ENCODE peak calls at places on chromosome 1, in four cellular contexts. Q is suprapubic skin, D is prostate gland, G is sigmoid colon. U is an unnamed sample.
A peak's percentile ranks its signal among the peaks of the same experiment; 100 is the strongest.

GRCh38 chr1:27755286-27755685 is 17.7 kb upstream of the STX12 start:
- DNase-seq in Q (no peak), D (no peak), G (no peak), U (no peak)

GRCh38 chr1:56248138-56248537 is 331.2 kb downstream of the PLPP3 start:
- DNase-seq in Q (no peak), D (no peak), G (no peak), U (no peak)

GRCh38 chr1:12501661-12502060 is 116.3 kb downstream of the DHRS3 start:
- DNase-seq in Q (no peak), D (no peak), G (peak; percentile 0), U (no peak)

GRCh38 chr1:170156594-170156993 is 10.8 kb downstream of the NTMT2 start:
- DNase-seq in Q (no peak), D (no peak), G (no peak), U (no peak)

GRCh38 chr1:26970810-26971209 is 10.5 kb upstream of the KDF1 start:
- DNase-seq in Q (no peak), D (peak; percentile 35), G (no peak), U (no peak)

GRCh38 chr1:197774691-197775281 is 494 bp downstream of the DENND1B start:
- DNase-seq in Q (peak; percentile 71), D (peak; percentile 25), G (peak; percentile 70), U (peak; percentile 94)

GRCh38 chr1:234694661-234695060 is 84.7 kb upstream of the IRF2BP2 start:
- DNase-seq in Q (no peak), D (no peak), G (no peak), U (no peak)

GRCh38 chr1:224700915-224701531 is 84.9 kb downstream of the CNIH3 start:
- DNase-seq in Q (no peak), D (no peak), G (no peak), U (no peak)

GRCh38 chr1:201344206-201345080 is 33.0 kb downstream of the TNNT2 start:
- DNase-seq in Q (peak; percentile 52), D (no peak), G (no peak), U (no peak)

GRCh38 chr1:25654109-25654660 is 37.6 kb downstream of the MAN1C1 start:
- DNase-seq in Q (peak; percentile 27), D (no peak), G (no peak), U (no peak)

GRCh38 chr1:32764826-32765545 is 52.2 kb downstream of the YARS1 start:
- DNase-seq in Q (no peak), D (no peak), G (no peak), U (no peak)

GRCh38 chr1:157124855-157125254 is 13.3 kb downstream of the ETV3 start:
- DNase-seq in Q (no peak), D (no peak), G (no peak), U (no peak)

GRCh38 chr1:47701283-47701682 is 263.4 kb downstream of the FOXD2 start:
- DNase-seq in Q (no peak), D (no peak), G (no peak), U (no peak)

GRCh38 chr1:94806451-94806861 is 13.7 kb upstream of the SLC44A3 start:
- DNase-seq in Q (no peak), D (no peak), G (no peak), U (no peak)

GRCh38 chr1:106049595-106049994 is 1006.9 kb upstream of the PRMT6 start:
- DNase-seq in Q (no peak), D (no peak), G (no peak), U (no peak)

GRCh38 chr1:115067460-115067859 is 21.8 kb downstream of the TSPAN2 start:
- DNase-seq in Q (no peak), D (peak; percentile 44), G (peak; percentile 74), U (no peak)

GRCh38 chr1:172449012-172449584 is 5.2 kb upstream of the PIGC start:
- DNase-seq in Q (no peak), D (no peak), G (no peak), U (no peak)

GRCh38 chr1:77412069-77412793 is 130.4 kb downstream of the AK5 start:
- DNase-seq in Q (no peak), D (peak; percentile 27), G (no peak), U (no peak)

GRCh38 chr1:5682626-5683235 is 309.5 kb downstream of the NPHP4 start:
- DNase-seq in Q (no peak), D (no peak), G (no peak), U (no peak)

GRCh38 chr1:219041819-219042218 is 131.9 kb upstream of the LYPLAL1 start:
- DNase-seq in Q (no peak), D (no peak), G (no peak), U (no peak)

GRCh38 chr1:8468751-8469150 is 150.8 kb downstream of the SLC45A1 start:
- DNase-seq in Q (no peak), D (no peak), G (no peak), U (no peak)

GRCh38 chr1:27544818-27545612 is 55.0 kb upstream of the WASF2 start:
- DNase-seq in Q (no peak), D (peak; percentile 68), G (peak; percentile 93), U (no peak)

GRCh38 chr1:23394664-23395063 is 25.0 kb upstream of the ZNF436 start:
- DNase-seq in Q (peak; percentile 94), D (no peak), G (peak; percentile 97), U (no peak)

GRCh38 chr1:195768377-195768776 is 839.9 kb downstream of the KCNT2 start:
- DNase-seq in Q (no peak), D (no peak), G (no peak), U (no peak)

GRCh38 chr1:113978863-113979702 is at the start of gene OLFML3:
- DNase-seq in Q (peak; percentile 87), D (peak; percentile 81), G (peak; percentile 96), U (peak; percentile 86)

DNA sequence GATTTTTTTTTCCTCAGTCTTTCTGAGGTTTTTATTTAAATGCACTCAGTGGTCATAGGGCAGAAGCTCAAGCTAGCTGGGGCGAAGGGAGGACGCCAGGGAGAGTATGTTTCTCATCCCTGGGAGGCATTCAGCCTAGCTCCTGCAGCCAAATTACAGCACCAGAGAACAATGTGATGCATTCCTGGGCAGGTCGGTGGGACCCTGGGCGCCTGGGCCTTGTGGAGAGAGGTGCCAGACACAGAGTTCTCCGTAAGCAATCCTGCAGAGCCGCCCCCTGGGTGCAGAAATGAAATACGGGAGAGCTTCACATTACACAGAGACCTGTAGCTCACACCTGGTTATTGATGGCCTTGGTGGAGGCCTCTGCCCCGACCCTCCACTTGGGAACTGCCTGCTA is 15.5 kb downstream of the WNT2B start:
- DNase-seq in Q (no peak), D (no peak), G (no peak), U (peak; percentile 30)
- TF ChIP-seq CTCF in Q (no peak), D (no peak), G (no peak), U (no peak)

DNA sequence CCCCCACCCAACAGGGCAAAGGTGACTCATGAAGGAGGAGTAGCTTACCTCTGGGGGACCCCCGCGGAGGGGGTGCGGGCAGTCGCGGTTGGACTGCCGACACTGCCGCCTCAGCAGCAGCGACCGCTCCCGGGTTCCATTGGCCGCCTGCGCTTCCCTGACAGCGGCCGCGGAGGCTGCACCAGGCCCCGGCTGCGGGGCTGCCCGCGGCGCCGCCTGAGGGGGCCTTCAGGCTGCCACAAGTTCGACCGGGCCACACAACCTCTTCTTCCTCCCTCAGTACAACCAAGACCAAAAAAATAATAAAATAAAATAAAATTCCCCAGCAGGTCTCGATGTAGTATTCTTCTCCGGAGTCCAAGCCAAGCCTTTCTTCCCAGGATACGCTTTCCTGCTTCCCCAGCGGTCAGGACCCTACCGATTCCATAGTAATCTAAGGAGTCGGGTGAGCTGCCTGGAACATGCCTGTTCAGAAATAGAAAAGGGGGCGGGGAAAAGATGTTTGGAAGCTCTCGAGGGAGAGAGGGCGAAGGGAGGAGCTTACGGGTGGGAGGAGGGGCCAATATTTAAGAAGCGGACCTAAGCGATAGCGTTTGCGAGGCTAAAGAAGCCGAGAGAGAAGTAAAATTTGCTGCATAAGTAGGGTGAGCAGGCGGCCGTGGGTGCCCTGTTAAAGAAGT is at the start of gene PI4KB:
- DNase-seq in Q (peak; percentile 93), D (peak; percentile 94), G (peak; percentile 97), U (peak; percentile 95)
- TF ChIP-seq POLR2AphosphoS5 in Q (no peak), D (peak; percentile 97), G (peak; percentile 71), U (peak; percentile 72)

GRCh38 chr1:173628888-173629287 is 6.2 kb upstream of the TEX50 start:
- DNase-seq in Q (no peak), D (no peak), G (no peak), U (no peak)

DNA sequence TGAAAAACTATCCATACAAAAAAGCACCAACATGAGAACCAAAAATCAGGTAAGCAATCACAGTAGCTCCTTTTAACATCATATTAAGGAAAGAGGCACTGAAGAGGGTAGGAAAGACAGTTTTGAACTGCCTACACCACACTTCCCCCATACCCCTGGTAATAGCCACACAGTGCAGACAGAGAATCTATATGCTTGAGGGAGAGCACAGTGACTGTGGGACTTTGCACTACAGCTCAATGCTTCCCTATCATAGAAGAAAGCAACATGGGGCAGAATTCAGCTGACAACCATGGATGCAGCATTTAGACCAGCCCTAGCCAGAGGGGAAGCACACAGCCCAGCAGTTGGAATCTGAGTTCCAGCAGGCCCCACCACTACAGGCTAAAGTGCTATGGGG is 7.9 kb upstream of the TEX50 start:
- DNase-seq in Q (no peak), D (no peak), G (no peak), U (no peak)
- TF ChIP-seq CTCF in Q (no peak), D (no peak), G (no peak), U (no peak)

DNA sequence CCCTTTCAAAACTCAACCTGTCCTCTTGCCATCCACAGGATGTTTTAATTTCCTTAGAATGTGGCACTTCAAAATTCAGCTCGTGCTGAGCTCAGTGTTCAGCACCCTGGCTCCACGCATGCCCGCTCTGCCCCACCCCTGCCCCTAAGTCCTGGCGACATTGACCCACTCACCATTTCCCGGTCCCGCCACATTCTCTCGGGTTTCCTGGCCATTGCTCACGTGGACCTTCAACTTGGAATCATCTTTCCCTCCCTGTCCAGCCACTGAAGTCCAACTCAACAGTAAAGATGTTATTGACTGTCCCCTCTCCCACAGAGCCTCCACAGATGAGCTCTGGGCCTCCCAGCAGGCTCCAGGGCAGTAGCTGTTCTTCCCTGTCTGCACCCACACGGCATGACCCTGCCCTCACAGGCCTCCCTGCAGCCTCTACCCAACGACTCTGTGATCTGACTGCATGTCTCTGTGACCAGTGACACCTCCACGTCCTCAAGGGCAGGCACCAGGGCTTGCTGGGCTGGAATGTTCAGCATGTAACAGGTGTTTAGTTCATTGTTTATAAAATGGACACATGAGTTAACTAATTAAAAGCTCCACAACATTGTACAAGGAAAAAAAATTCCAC is 53.8 kb downstream of the ITPKB start:
- DNase-seq in Q (peak; percentile 45), D (no peak), G (peak; percentile 57), U (no peak)
- TF ChIP-seq POLR2AphosphoS5 in Q (no peak), D (no peak), G (no peak), U (no peak)

GRCh38 chr1:175089319-175089718 is 21.7 kb downstream of the TNN start:
- DNase-seq in Q (no peak), D (no peak), G (no peak), U (no peak)
- TF ChIP-seq CTCF in Q (no peak), D (no peak), G (no peak), U (no peak)

DNA sequence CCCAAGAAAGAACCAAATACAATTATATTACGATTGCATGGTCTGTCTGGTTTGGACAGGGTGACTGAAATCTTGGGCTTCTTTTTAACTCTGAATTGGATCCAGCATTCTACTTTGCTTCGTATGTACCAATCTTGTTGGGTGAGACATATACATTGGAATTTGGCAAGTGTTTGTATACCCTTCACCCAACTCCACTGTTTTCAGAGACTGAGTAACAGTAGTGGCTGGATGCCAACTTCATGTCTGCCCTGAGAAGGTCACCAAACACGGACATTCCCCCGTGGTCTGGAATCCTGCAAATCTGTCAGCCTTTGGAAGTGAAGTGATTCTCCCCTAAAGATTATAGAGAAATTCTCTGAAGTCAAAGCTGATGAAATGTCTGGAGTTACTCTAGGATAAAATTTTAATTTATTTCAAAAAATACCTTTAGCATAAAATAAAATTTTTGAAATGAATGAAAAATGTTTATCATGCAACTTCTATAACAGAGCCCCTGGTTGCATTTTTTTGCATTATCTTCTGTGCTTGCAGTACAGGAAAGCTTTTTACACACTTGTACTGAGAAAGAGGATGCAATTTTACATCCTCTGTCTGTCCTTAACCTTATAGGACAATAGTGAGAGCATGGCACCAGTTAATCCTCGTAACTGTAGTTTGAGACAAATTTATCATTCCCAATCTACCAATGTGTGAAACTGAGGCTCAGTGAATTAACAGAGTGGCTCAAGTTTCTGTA is 201.8 kb downstream of the DISC1 start:
- DNase-seq in Q (no peak), D (no peak), G (no peak), U (no peak)
- TF ChIP-seq POLR2AphosphoS5 in Q (no peak), D (no peak), G (no peak), U (no peak)

U was measured in upper lobe of left lung.